ENCODE peak calls at places on chromosome 9, in ten cellular contexts. O is activated CD4-positive, alpha-beta T cell treated with anti-CD3 and anti-CD28 coated beads, Interleukin-2, amount 50 U/mL, for 1 hour; A is left cardiac atrium; E is NCI-H1092; T is GM03348; L is AG08396; J is HTR-8/SVneo; N is GM19239; G is dorsolateral prefrontal cortex; H is aorta. Z is an unnamed sample.

GRCh38 chr9:93252781-93253530 is 69.0 kb downstream of the WNK2 start:
- DNase-seq in H (peak; percentile 25), L (no peak), N (no peak), E (no peak), J (no peak), O (no peak), T (no peak), A (no peak), G (peak; percentile 13), Z (no peak)

GRCh38 chr9:2622361-2623045 is 916 bp downstream of the VLDLR start:
- DNase-seq in T (peak; percentile 72), O (no peak), J (peak; percentile 20), E (peak; percentile 46), H (peak; percentile 47), G (no peak), N (no peak), L (peak; percentile 44), A (peak; percentile 30), Z (no peak)

GRCh38 chr9:137435381-137435891 is 5.7 kb downstream of the ENTPD8 start:
- DNase-seq in N (no peak), T (no peak), H (no peak), O (no peak), G (no peak), A (peak; percentile 20), L (no peak), J (no peak), E (no peak), Z (no peak)

GRCh38 chr9:93810028-93810971 is 144.9 kb downstream of the BARX1 start:
- DNase-seq in A (no peak), O (no peak), E (no peak), J (no peak), T (peak; percentile 15), N (no peak), L (no peak), G (no peak), H (no peak), Z (no peak)

GRCh38 chr9:89015330-89015729 is 24.1 kb downstream of the S1PR3 start:
- DNase-seq in A (no peak), E (no peak), O (no peak), H (no peak), N (no peak), T (no peak), J (no peak), L (no peak), G (no peak), Z (no peak)

GRCh38 chr9:96555567-96556386 is 63.9 kb downstream of the CDC14B start:
- DNase-seq in A (no peak), J (no peak), T (peak; percentile 52), H (no peak), N (no peak), E (no peak), L (peak; percentile 32), O (no peak), G (no peak), Z (no peak)

GRCh38 chr9:98215266-98215665 is 22.8 kb upstream of the CORO2A start:
- DNase-seq in N (no peak), L (no peak), H (no peak), A (no peak), G (no peak), E (no peak), O (no peak), T (no peak), J (no peak), Z (no peak)

GRCh38 chr9:124126571-124127289 is 115.2 kb downstream of the LHX2 start:
- DNase-seq in T (peak; percentile 87), J (peak; percentile 67), A (peak; percentile 74), N (peak; percentile 78), H (peak; percentile 77), E (peak; percentile 73), G (peak; percentile 60), L (peak; percentile 81), O (peak; percentile 70), Z (peak; percentile 79)

GRCh38 chr9:35967042-35967441 is 9.1 kb upstream of the OR2S2 start:
- DNase-seq in G (no peak), T (no peak), O (no peak), L (no peak), A (no peak), H (no peak), J (no peak), N (no peak), E (no peak), Z (no peak)

GRCh38 chr9:136565075-136565721 is 19.4 kb upstream of the NOTCH1 start:
- DNase-seq in N (no peak), L (no peak), A (peak; percentile 72), E (no peak), O (no peak), J (no peak), G (no peak), T (peak; percentile 42), H (no peak), Z (no peak)

GRCh38 chr9:137630684-137631083 is 11.9 kb downstream of the EHMT1 start:
- DNase-seq in O (no peak), G (no peak), H (peak; percentile 0), T (no peak), E (no peak), N (no peak), A (no peak), L (no peak), J (no peak), Z (no peak)

GRCh38 chr9:131031642-131032005 is 22.6 kb downstream of the LAMC3 start:
- DNase-seq in L (no peak), J (no peak), A (no peak), O (no peak), H (no peak), E (no peak), G (no peak), N (no peak), T (no peak), Z (no peak)

GRCh38 chr9:99966720-99967119 is 60.3 kb downstream of the STX17 start:
- DNase-seq in L (peak; percentile 9), G (no peak), A (no peak), N (no peak), T (no peak), J (peak; percentile 10), H (no peak), E (no peak), O (no peak), Z (peak; percentile 32)

GRCh38 chr9:106708147-106708838 is 154.7 kb upstream of the ZNF462 start:
- DNase-seq in L (no peak), O (no peak), T (no peak), H (no peak), E (no peak), J (no peak), A (no peak), N (no peak), G (no peak), Z (no peak)

GRCh38 chr9:133404440-133405002 is 13.3 kb downstream of the REXO4 start:
- DNase-seq in N (no peak), O (no peak), G (no peak), A (no peak), H (no peak), L (no peak), E (no peak), T (no peak), J (no peak), Z (no peak)

GRCh38 chr9:14687042-14687719 is 6.1 kb downstream of the ZDHHC21 start:
- DNase-seq in O (no peak), G (no peak), A (no peak), T (peak; percentile 58), L (peak; percentile 54), J (peak; percentile 2), E (no peak), N (no peak), H (no peak), Z (no peak)

GRCh38 chr9:121021294-121021693 is 28.8 kb downstream of the C5 start:
- DNase-seq in T (no peak), E (no peak), A (no peak), G (no peak), J (no peak), O (no peak), L (no peak), N (no peak), H (no peak), Z (no peak)

GRCh38 chr9:136697146-136697820 is 10.0 kb upstream of the AGPAT2 start:
- DNase-seq in H (no peak), L (no peak), N (no peak), J (no peak), E (no peak), T (no peak), A (no peak), G (no peak), O (no peak), Z (no peak)

GRCh38 chr9:8750639-8751041 is 951.1 kb upstream of the DMAC1 start:
- DNase-seq in J (no peak), O (no peak), H (no peak), N (no peak), E (no peak), L (no peak), G (no peak), A (no peak), T (no peak), Z (peak; percentile 18)

GRCh38 chr9:130874783-130875182 is 21.8 kb downstream of the QRFP start:
- DNase-seq in L (no peak), A (peak; percentile 13), G (no peak), N (no peak), J (no peak), O (no peak), H (no peak), E (no peak), T (no peak), Z (no peak)

GRCh38 chr9:128208943-128209695 is 5.9 kb downstream of the DNM1 start:
- DNase-seq in G (no peak), N (no peak), L (no peak), J (no peak), O (no peak), E (no peak), A (no peak), H (no peak), T (no peak), Z (no peak)

GRCh38 chr9:36092509-36093215 is 43.9 kb upstream of the GLIPR2 start:
- DNase-seq in E (no peak), N (peak; percentile 38), L (no peak), H (no peak), A (no peak), J (no peak), T (no peak), O (peak; percentile 16), G (no peak), Z (no peak)

GRCh38 chr9:81224166-81224858 is 465.0 kb downstream of the TLE1 start:
- DNase-seq in E (no peak), H (no peak), L (no peak), A (no peak), T (no peak), O (no peak), G (no peak), J (no peak), N (no peak), Z (no peak)

Z was measured in COLO829.